ENCODE peak calls at places on chromosomes 12 and 14, in five cellular contexts. One of them, this sample, is unnamed.

GRCh38 chr12:65902504-65902903 is 78.2 kb downstream of the HMGA2 start:
- DNase-seq in HCT116: no peak
- DNase-seq in K562: no peak
- DNase-seq in HepG2: no peak
- DNase-seq in GM12878: no peak
- DNase-seq in this sample: no peak

GRCh38 chr14:61678966-61679365 is 16.3 kb upstream of the HIF1A start:
- DNase-seq in GM12878: no peak
- DNase-seq in HepG2: no peak
- DNase-seq in HCT116: no peak
- DNase-seq in K562: no peak
- DNase-seq in this sample: no peak

GRCh38 chr12:51383281-51383905 is 7.8 kb downstream of the GALNT6 start:
- DNase-seq in GM12878: no peak
- DNase-seq in HCT116: no peak
- DNase-seq in K562: no peak
- DNase-seq in HepG2: no peak
- DNase-seq in this sample: no peak

GRCh38 chr14:49405291-49405690 is 180.9 kb downstream of the RPS29 start:
- DNase-seq in HCT116: no peak
- DNase-seq in K562: no peak
- DNase-seq in HepG2: no peak
- DNase-seq in GM12878: no peak
- DNase-seq in this sample: peak; percentile 8

GRCh38 chr14:86065407-86065806 is 535.5 kb downstream of the FLRT2 start:
- DNase-seq in HCT116: no peak
- DNase-seq in GM12878: no peak
- DNase-seq in HepG2: no peak
- DNase-seq in K562: no peak
- DNase-seq in this sample: no peak

GRCh38 chr14:95981939-95982338 is 57.2 kb upstream of the C14orf132 start:
- DNase-seq in K562: no peak
- DNase-seq in GM12878: no peak
- DNase-seq in HCT116: no peak
- DNase-seq in HepG2: peak; percentile 3
- DNase-seq in this sample: no peak

GRCh38 chr12:129928643-129929042 is 24.8 kb upstream of the TMEM132D start:
- DNase-seq in K562: no peak
- DNase-seq in GM12878: no peak
- DNase-seq in HepG2: no peak
- DNase-seq in HCT116: no peak
- DNase-seq in this sample: no peak

GRCh38 chr12:55909513-55909884 is 18.2 kb downstream of the PYM1 start:
- DNase-seq in HCT116: no peak
- DNase-seq in HepG2: no peak
- DNase-seq in K562: no peak
- DNase-seq in GM12878: no peak
- DNase-seq in this sample: no peak

GRCh38 chr14:20427231-20428009 is 8.5 kb downstream of the KLHL33 start:
- DNase-seq in GM12878: peak; percentile 71
- DNase-seq in K562: peak; percentile 33
- DNase-seq in HCT116: peak; percentile 13
- DNase-seq in HepG2: peak; percentile 68
- DNase-seq in this sample: peak; percentile 72

GRCh38 chr12:116127858-116128257 is 149.6 kb downstream of the MED13L start:
- DNase-seq in GM12878: no peak
- DNase-seq in HepG2: no peak
- DNase-seq in HCT116: no peak
- DNase-seq in K562: no peak
- DNase-seq in this sample: no peak

GRCh38 chr14:37655418-37655817 is 60.0 kb downstream of the TTC6 start:
- DNase-seq in HepG2: peak; percentile 29
- DNase-seq in GM12878: no peak
- DNase-seq in K562: no peak
- DNase-seq in HCT116: peak; percentile 0
- DNase-seq in this sample: no peak

GRCh38 chr14:105148604-105149145 is 19.9 kb downstream of the JAG2 start:
- DNase-seq in GM12878: no peak
- DNase-seq in K562: no peak
- DNase-seq in HCT116: no peak
- DNase-seq in HepG2: no peak
- DNase-seq in this sample: no peak

GRCh38 chr14:24775919-24776318 is 141.9 kb upstream of the GZMB start:
- DNase-seq in HCT116: no peak
- DNase-seq in GM12878: no peak
- DNase-seq in HepG2: no peak
- DNase-seq in K562: peak; percentile 27
- DNase-seq in this sample: no peak

GRCh38 chr12:126567016-126567415 is 1501.8 kb downstream of the AACS start:
- DNase-seq in HepG2: no peak
- DNase-seq in K562: no peak
- DNase-seq in HCT116: no peak
- DNase-seq in GM12878: no peak
- DNase-seq in this sample: no peak

GRCh38 chr14:77988966-77989365 is 181.2 kb upstream of the NRXN3 start:
- DNase-seq in HepG2: peak; percentile 6
- DNase-seq in GM12878: no peak
- DNase-seq in K562: no peak
- DNase-seq in HCT116: no peak
- DNase-seq in this sample: no peak

GRCh38 chr12:47517122-47517521 is 188.7 kb downstream of the RPAP3 start:
- DNase-seq in HCT116: no peak
- DNase-seq in K562: no peak
- DNase-seq in GM12878: no peak
- DNase-seq in HepG2: no peak
- DNase-seq in this sample: no peak

GRCh38 chr12:12338528-12339168 is 11.4 kb downstream of the MANSC1 start:
- DNase-seq in HepG2: no peak
- DNase-seq in K562: no peak
- DNase-seq in HCT116: no peak
- DNase-seq in GM12878: no peak
- DNase-seq in this sample: peak; percentile 92

GRCh38 chr14:74601982-74602381 is 10.1 kb downstream of the LTBP2 start:
- DNase-seq in HepG2: no peak
- DNase-seq in K562: peak; percentile 27
- DNase-seq in GM12878: no peak
- DNase-seq in HCT116: no peak
- DNase-seq in this sample: no peak

GRCh38 chr14:74599946-74600345 is 12.1 kb downstream of the LTBP2 start:
- DNase-seq in HCT116: no peak
- DNase-seq in K562: no peak
- DNase-seq in GM12878: no peak
- DNase-seq in HepG2: no peak
- DNase-seq in this sample: no peak

GRCh38 chr14:74595006-74595735 is 16.9 kb downstream of the LTBP2 start:
- DNase-seq in K562: no peak
- DNase-seq in HepG2: no peak
- DNase-seq in HCT116: no peak
- DNase-seq in GM12878: no peak
- DNase-seq in this sample: peak; percentile 77

GRCh38 chr14:74596747-74597456 is 15.1 kb downstream of the LTBP2 start:
- DNase-seq in K562: no peak
- DNase-seq in HepG2: no peak
- DNase-seq in GM12878: no peak
- DNase-seq in HCT116: no peak
- DNase-seq in this sample: no peak

DNA sequence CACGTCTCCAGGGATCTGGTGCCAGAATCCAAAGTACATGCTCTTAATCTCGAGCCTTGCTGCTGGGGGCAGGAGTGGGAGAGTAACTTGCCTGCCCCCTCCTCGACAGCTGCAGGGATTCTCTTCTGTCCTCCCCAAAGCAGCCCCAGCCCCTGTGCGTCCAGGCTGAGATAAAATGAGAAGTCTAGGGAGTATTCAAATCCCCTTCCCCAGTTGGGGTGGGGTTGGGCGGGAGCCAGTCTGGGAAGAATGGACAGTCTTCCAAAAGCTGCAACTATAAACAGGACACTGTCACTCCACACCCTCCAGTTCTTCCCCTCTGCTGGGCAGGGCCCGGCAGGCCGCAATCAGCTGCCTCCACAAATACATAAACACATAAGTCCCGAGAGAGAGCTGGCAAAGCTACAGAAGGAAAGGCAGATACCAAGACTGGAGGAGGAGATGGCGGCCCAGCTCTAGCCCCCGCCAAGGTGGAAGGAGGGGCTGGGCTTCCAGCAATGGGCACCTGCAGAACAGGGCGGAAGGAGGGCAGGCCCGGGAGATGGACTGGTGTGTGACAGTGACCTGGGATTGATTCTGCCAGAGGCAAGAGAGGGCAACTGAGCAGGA is 12.7 kb downstream of the LTBP2 start:
- DNase-seq in GM12878: no peak
- DNase-seq in HepG2: no peak
- DNase-seq in K562: no peak
- DNase-seq in HCT116: no peak
- DNase-seq in this sample: peak; percentile 29
- H3K4me1 ChIP-seq in GM12878: peaks cover 3% of the 10 kb centered on the region
- H3K4me1 ChIP-seq in HepG2: peaks cover 17% of the 10 kb centered on the region
- H3K4me1 ChIP-seq in K562: peaks cover 5% of the 10 kb centered on the region
- H3K4me1 ChIP-seq in HCT116: no peaks in the 10 kb centered on the region
- H3K4me1 ChIP-seq in this sample: peaks cover 17% of the 10 kb centered on the region

GRCh38 chr14:23063601-23064000 is 6.3 kb upstream of the CDH24 start:
- DNase-seq in HCT116: no peak
- DNase-seq in K562: no peak
- DNase-seq in GM12878: no peak
- DNase-seq in HepG2: no peak
- DNase-seq in this sample: no peak
- TF ChIP-seq POLR2AphosphoS5 in HCT116: no peak
- TF ChIP-seq POLR2AphosphoS5 in K562: no peak
- TF ChIP-seq POLR2AphosphoS5 in GM12878: no peak
- TF ChIP-seq POLR2AphosphoS5 in HepG2: no peak
- TF ChIP-seq POLR2AphosphoS5 in this sample: no peak

GRCh38 chr12:70399319-70399718 is 33.2 kb downstream of the KCNMB4 start:
- DNase-seq in HCT116: no peak
- DNase-seq in K562: no peak
- DNase-seq in GM12878: no peak
- DNase-seq in HepG2: no peak
- DNase-seq in this sample: no peak

GRCh38 chr12:70398862-70399261 is 32.8 kb downstream of the KCNMB4 start:
- DNase-seq in HCT116: no peak
- DNase-seq in HepG2: no peak
- DNase-seq in K562: no peak
- DNase-seq in GM12878: no peak
- DNase-seq in this sample: no peak

GRCh38 chr12:70400124-70400523 is 34.0 kb downstream of the KCNMB4 start:
- DNase-seq in HCT116: no peak
- DNase-seq in K562: no peak
- DNase-seq in GM12878: no peak
- DNase-seq in HepG2: no peak
- DNase-seq in this sample: no peak

GRCh38 chr12:70403827-70404226 is 37.7 kb downstream of the KCNMB4 start:
- DNase-seq in K562: no peak
- DNase-seq in HepG2: no peak
- DNase-seq in GM12878: no peak
- DNase-seq in HCT116: no peak
- DNase-seq in this sample: no peak

DNA sequence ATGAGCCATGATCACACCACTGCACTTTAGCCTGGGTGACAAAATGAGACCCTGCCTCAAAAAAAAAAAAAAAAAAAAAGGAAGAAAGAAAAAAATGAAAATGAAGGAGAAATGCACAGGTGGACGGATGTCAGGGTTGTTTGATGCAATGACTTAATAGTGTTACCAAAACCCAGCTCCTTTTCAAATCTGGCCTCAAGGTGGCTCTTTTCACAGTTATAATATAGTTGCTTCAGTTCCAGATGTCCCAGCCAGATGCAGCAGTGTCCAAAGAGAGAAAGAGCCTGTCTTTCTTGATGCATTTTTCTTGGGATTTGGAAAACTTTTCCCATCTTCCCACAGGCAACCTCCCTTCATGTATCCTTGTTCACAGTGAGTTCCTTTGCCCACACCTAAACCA is 36.5 kb downstream of the KCNMB4 start:
- DNase-seq in K562: no peak
- DNase-seq in GM12878: no peak
- DNase-seq in HepG2: no peak
- DNase-seq in HCT116: peak; percentile 10
- DNase-seq in this sample: no peak
- TF ChIP-seq MAX in K562: no peak
- TF ChIP-seq MAX in GM12878: no peak
- TF ChIP-seq MAX in HepG2: no peak
- TF ChIP-seq MAX in HCT116: no peak
- TF ChIP-seq MAX in this sample: no peak

GRCh38 chr14:93048843-93049242 is 66.9 kb downstream of the ITPK1 start:
- DNase-seq in HepG2: no peak
- DNase-seq in GM12878: no peak
- DNase-seq in HCT116: no peak
- DNase-seq in K562: no peak
- DNase-seq in this sample: no peak

GRCh38 chr14:93050761-93051160 is 65.0 kb downstream of the ITPK1 start:
- DNase-seq in HCT116: no peak
- DNase-seq in GM12878: no peak
- DNase-seq in K562: no peak
- DNase-seq in HepG2: no peak
- DNase-seq in this sample: no peak

GRCh38 chr14:93051600-93052546 is 63.9 kb downstream of the ITPK1 start:
- DNase-seq in K562: no peak
- DNase-seq in HCT116: no peak
- DNase-seq in GM12878: no peak
- DNase-seq in HepG2: no peak
- DNase-seq in this sample: no peak

GRCh38 chr14:93049295-93049694 is 66.4 kb downstream of the ITPK1 start:
- DNase-seq in HepG2: no peak
- DNase-seq in K562: no peak
- DNase-seq in HCT116: no peak
- DNase-seq in GM12878: no peak
- DNase-seq in this sample: peak; percentile 33

DNA sequence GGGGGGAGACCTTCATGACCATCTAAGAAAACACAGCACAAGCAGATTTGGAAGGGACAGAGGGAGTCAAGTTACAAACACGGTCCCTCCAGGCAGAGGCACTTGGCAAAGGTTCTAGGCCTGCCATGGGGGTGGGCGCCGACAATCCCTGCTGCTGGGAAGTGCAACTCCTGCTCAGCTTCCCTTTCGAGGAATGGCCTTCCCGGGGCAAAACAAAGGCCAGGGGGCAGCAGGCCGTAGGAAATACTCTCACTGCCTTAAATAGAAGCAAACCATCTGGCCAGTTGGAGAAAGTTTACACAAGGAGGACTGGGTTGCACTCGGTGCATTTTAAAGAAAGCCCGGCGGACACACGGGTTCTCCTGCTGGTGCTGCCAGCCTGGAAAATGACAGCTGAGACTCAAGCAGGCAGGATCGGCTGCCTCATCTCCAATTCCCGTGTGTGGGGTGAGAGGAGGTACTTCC is 65.8 kb downstream of the ITPK1 start:
- DNase-seq in HCT116: no peak
- DNase-seq in GM12878: no peak
- DNase-seq in K562: no peak
- DNase-seq in HepG2: no peak
- DNase-seq in this sample: peak; percentile 82
- H3K4me1 ChIP-seq in HCT116: peaks cover 43% of the 10 kb centered on the region
- H3K4me1 ChIP-seq in GM12878: peaks cover 6% of the 10 kb centered on the region
- H3K4me1 ChIP-seq in K562: peaks cover 25% of the 10 kb centered on the region
- H3K4me1 ChIP-seq in HepG2: peaks cover 49% of the 10 kb centered on the region
- H3K4me1 ChIP-seq in this sample: peaks cover 29% of the 10 kb centered on the region